ENCODE peak calls at places on chromosome 19, in ten cellular contexts. B is body of pancreas, Z is sigmoid colon, N is testis, M is Peyer's patch, O is breast epithelium, V is transverse colon, K is heart left ventricle, T is tibial nerve, W is IMR-90. F is an unnamed sample. For H3K36me3, the result is how much of the 10 kb centered on the place peaks cover.

GRCh38 chr19:50173144-50173543 is 10.1 kb upstream of the IZUMO2 start:
- DNase-seq in B (no peak), Z (no peak), N (no peak), M (no peak), O (no peak), V (peak), K (no peak), T (no peak), W (no peak), F (no peak)

GRCh38 chr19:31185261-31185660 is 164.0 kb downstream of the TSHZ3 start:
- DNase-seq in B (no peak), Z (no peak), N (no peak), M (no peak), O (no peak), V (no peak), K (no peak), T (no peak), W (no peak), F (no peak)

GRCh38 chr19:44807652-44808462 is 1.0 kb upstream of the BCAM start:
- DNase-seq in B (peak), Z (no peak), N (no peak), M (no peak), O (peak), V (peak), K (no peak), T (no peak), W (peak), F (peak)

GRCh38 chr19:50485284-50485955 is 8.8 kb upstream of the GARIN5A start:
- DNase-seq in B (no peak), Z (no peak), N (no peak), M (no peak), O (no peak), V (no peak), K (peak), T (no peak), W (no peak), F (no peak)

GRCh38 chr19:10553943-10554381 is 10.3 kb downstream of the ATG4D start:
- DNase-seq in B (no peak), Z (no peak), N (no peak), M (peak), O (peak), V (peak), K (no peak), T (no peak), W (no peak), F (no peak)

GRCh38 chr19:21947775-21948174 is 63.0 kb downstream of the ZNF208 start:
- DNase-seq in B (no peak), Z (no peak), N (no peak), M (no peak), O (no peak), V (no peak), K (no peak), T (no peak), W (no peak), F (no peak)

GRCh38 chr19:4914736-4915501 is 5.6 kb downstream of the UHRF1 start:
- DNase-seq in B (no peak), Z (no peak), N (peak), M (peak), O (peak), V (peak), K (peak), T (no peak), W (peak), F (no peak)

GRCh38 chr19:40623403-40624239 is 22.5 kb downstream of the LTBP4 start:
- DNase-seq in B (peak), Z (no peak), N (peak), M (no peak), O (no peak), V (peak), K (peak), T (no peak), W (peak), F (no peak)

GRCh38 chr19:5943623-5944022 is 29.6 kb downstream of the CAPS start:
- DNase-seq in B (no peak), Z (no peak), N (no peak), M (no peak), O (no peak), V (no peak), K (no peak), T (no peak), W (peak), F (no peak)

GRCh38 chr19:22491746-22492145 is 69.6 kb upstream of the ZNF98 start:
- DNase-seq in B (no peak), Z (no peak), N (no peak), M (no peak), O (no peak), V (no peak), K (no peak), T (no peak), W (no peak), F (no peak)

GRCh38 chr19:55486971-55487883 is 1.0 kb upstream of the SSC5D start:
- DNase-seq in B (no peak), Z (peak), N (peak), M (no peak), O (peak), V (peak), K (peak), T (peak), W (peak), F (no peak)

GRCh38 chr19:11722414-11722813 is 16.3 kb downstream of the ZNF823 start:
- DNase-seq in B (no peak), Z (no peak), N (no peak), M (no peak), O (no peak), V (no peak), K (no peak), T (no peak), W (no peak), F (no peak)

GRCh38 chr19:47573076-47574026 is at the start of gene ZNF541:
- DNase-seq in B (peak), Z (peak), N (peak), M (peak), O (peak), V (peak), K (peak), T (peak), W (peak), F (peak)

GRCh38 chr19:3433313-3433712 is 47.0 kb downstream of the SMIM24 start:
- DNase-seq in B (no peak), Z (no peak), N (no peak), M (no peak), O (no peak), V (no peak), K (no peak), T (no peak), W (no peak), F (no peak)

GRCh38 chr19:30551271-30551670 is 179.1 kb downstream of the ZNF536 start:
- DNase-seq in B (no peak), Z (no peak), N (no peak), M (no peak), O (no peak), V (no peak), K (no peak), T (no peak), W (no peak), F (no peak)

GRCh38 chr19:34577531-34578101 is 96.1 kb downstream of the WTIP start:
- DNase-seq in B (no peak), Z (no peak), N (no peak), M (no peak), O (no peak), V (no peak), K (no peak), T (no peak), W (no peak), F (no peak)

GRCh38 chr19:42030605-42031004 is 36.6 kb upstream of the ATP1A3 start:
- DNase-seq in B (no peak), Z (no peak), N (no peak), M (no peak), O (no peak), V (no peak), K (peak), T (no peak), W (no peak), F (no peak)

GRCh38 chr19:43450545-43450997 is 14.8 kb downstream of the LYPD3 start:
- DNase-seq in B (no peak), Z (no peak), N (no peak), M (no peak), O (no peak), V (no peak), K (no peak), T (no peak), W (peak), F (no peak)

GRCh38 chr19:42196011-42197001 is 21.2 kb downstream of the DEDD2 start:
- DNase-seq in B (no peak), Z (no peak), N (peak), M (no peak), O (no peak), V (no peak), K (no peak), T (no peak), W (no peak), F (no peak)

GRCh38 chr19:41767105-41767504 is 11.8 kb downstream of the CEACAM6 start:
- DNase-seq in B (no peak), Z (no peak), N (no peak), M (no peak), O (no peak), V (no peak), K (no peak), T (no peak), W (no peak), F (no peak)

GRCh38 chr19:3949294-3949693 is 16.4 kb downstream of the NMRK2 start:
- DNase-seq in B (no peak), Z (no peak), N (no peak), M (no peak), O (no peak), V (no peak), K (no peak), T (no peak), W (no peak), F (no peak)

GRCh38 chr19:9070066-9070465 is 16.8 kb upstream of the OR1M1 start:
- DNase-seq in B (no peak), Z (no peak), N (no peak), M (no peak), O (no peak), V (no peak), K (no peak), T (no peak), W (no peak), F (no peak)

GRCh38 chr19:55018216-55018615 is 19.8 kb downstream of the GP6 start:
- DNase-seq in B (no peak), Z (no peak), N (no peak), M (no peak), O (no peak), V (no peak), K (no peak), T (no peak), W (no peak), F (no peak)

GRCh38 chr19:4390017-4390861 is 10.1 kb downstream of the SH3GL1 start:
- DNase-seq in B (peak), Z (no peak), N (peak), M (no peak), O (no peak), V (peak), K (peak), T (no peak), W (peak), F (peak)

GRCh38 chr19:47102561-47103135 is 10.9 kb downstream of the ZC3H4 start:
- DNase-seq in B (no peak), Z (no peak), N (no peak), M (no peak), O (no peak), V (no peak), K (no peak), T (no peak), W (no peak), F (no peak)

GRCh38 chr19:48741222-48741999 is 1.0 kb upstream of the RASIP1 start:
- DNase-seq in B (peak), Z (no peak), N (peak), M (no peak), O (no peak), V (peak), K (peak), T (no peak), W (no peak), F (no peak)

GRCh38 chr19:50315773-50316448 is 13.3 kb downstream of the KCNC3 start:
- DNase-seq in B (no peak), Z (no peak), N (no peak), M (no peak), O (no peak), V (no peak), K (no peak), T (no peak), W (no peak), F (no peak)

GRCh38 chr19:6671960-6672359 is 2.0 kb upstream of the TNFSF14 start:
- DNase-seq in B (no peak), Z (no peak), N (no peak), M (no peak), O (no peak), V (no peak), K (no peak), T (no peak), W (no peak), F (no peak)

GRCh38 chr19:7417671-7418324 is 69.1 kb downstream of the ARHGEF18 start:
- DNase-seq in B (no peak), Z (no peak), N (no peak), M (no peak), O (no peak), V (no peak), K (no peak), T (no peak), W (peak), F (no peak)

GRCh38 chr19:35207391-35207871 is 21.1 kb downstream of the FAM187B start:
- DNase-seq in B (no peak), Z (no peak), N (no peak), M (no peak), O (no peak), V (no peak), K (no peak), T (no peak), W (no peak), F (no peak)

GRCh38 chr19:42540071-42540553 is 11.8 kb upstream of the CEACAM1 start:
- DNase-seq in B (no peak), Z (no peak), N (no peak), M (no peak), O (no peak), V (no peak), K (no peak), T (no peak), W (no peak), F (peak)

GRCh38 chr19:56110515-56111448 is 10.3 kb downstream of the ZNF787 start:
- DNase-seq in B (peak), Z (no peak), N (peak), M (no peak), O (no peak), V (peak), K (no peak), T (no peak), W (peak), F (peak)

GRCh38 chr19:54606230-54606629 is 12.8 kb downstream of the LILRA1 start:
- DNase-seq in B (no peak), Z (no peak), N (no peak), M (no peak), O (no peak), V (no peak), K (no peak), T (no peak), W (no peak), F (no peak)

GRCh38 chr19:35135389-35135909 is 590 bp upstream of the LGI4 start:
- DNase-seq in B (peak), Z (peak), N (peak), M (peak), O (no peak), V (peak), K (peak), T (peak), W (peak), F (peak)

GRCh38 chr19:10106100-10106936 is at the start of gene PPAN:
- DNase-seq in B (peak), Z (peak), N (peak), M (peak), O (peak), V (peak), K (peak), T (peak), W (peak), F (peak)

GRCh38 chr19:16340092-16340491 is 15.5 kb downstream of the KLF2 start:
- DNase-seq in B (no peak), Z (no peak), N (no peak), M (no peak), O (no peak), V (no peak), K (no peak), T (no peak), W (peak), F (no peak)

GRCh38 chr19:4042064-4042730 is 24.5 kb downstream of the ZBTB7A start:
- DNase-seq in B (no peak), Z (no peak), N (no peak), M (no peak), O (no peak), V (no peak), K (no peak), T (no peak), W (no peak), F (no peak)

GRCh38 chr19:58569943-58570670 is 3.0 kb downstream of the MZF1 start:
- DNase-seq in B (peak), Z (peak), N (no peak), M (peak), O (no peak), V (peak), K (no peak), T (peak), W (no peak), F (peak)
- TF ChIP-seq POLR2A in B (no peak), Z (no peak), N (no peak), M (no peak), O (no peak), V (no peak), K (no peak), T (no peak), W (no peak), F (no peak)

DNA sequence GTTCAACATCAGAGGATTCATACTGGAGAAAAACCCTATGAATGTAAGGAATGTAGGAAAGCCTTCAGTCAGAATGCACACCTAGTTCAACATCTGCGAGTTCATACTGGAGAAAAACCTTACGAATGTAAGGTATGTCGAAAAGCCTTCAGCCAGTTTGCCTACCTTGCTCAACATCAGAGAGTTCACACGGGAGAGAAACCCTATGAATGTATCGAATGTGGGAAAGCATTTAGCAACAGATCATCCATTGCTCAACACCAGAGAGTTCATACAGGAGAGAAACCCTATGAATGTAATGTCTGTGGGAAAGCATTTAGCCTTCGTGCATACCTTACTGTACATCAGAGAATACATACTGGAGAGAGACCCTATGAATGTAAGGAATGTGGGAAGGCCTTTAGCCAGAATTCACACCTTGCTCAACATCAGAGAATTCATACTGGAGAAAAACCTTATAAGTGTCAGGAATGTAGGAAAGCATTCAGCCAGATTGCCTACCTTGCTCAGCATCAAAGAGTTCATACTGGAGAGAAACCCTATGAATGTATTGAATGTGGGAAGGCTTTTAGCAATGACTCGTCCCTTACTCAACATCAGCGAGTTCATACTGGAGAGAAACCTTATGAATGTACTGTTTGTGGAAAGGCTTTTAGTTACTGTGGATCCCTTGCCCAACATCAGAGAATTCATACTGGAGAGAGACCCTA is 15.4 kb downstream of the ZNF570 start:
- DNase-seq in B (no peak), Z (no peak), N (no peak), M (no peak), O (no peak), V (no peak), K (no peak), T (no peak), W (no peak), F (no peak)
- H3K36me3 ChIP-seq in B (under half), Z (under half), N (under half), M (under half), O (under half), V (half or more), K (under half), T (under half), W (under half), F (under half)

DNA sequence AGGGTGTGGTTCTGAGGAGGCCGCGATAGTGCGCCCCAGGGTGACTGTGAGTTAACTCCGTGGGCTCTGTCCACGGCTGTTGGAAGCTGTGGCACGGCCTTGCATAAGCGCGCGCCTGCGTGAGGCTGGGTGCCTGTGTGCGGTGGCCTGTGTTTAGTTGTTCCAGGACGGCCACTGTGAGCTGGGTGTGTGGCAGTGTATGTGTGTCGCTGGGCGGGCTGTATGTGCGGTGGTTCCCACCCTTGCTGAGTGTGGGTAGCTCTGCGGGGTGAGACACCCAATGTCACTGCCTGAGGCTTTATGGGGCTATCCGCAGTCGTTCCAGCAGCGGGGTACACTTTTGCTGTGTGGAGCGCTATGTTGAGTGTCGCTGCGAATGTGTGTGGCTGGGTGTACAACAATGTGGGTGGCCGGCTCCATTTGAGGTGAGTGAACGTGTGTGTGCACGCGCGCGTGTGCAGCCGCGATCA is 438 bp upstream of the SSBP4 start:
- DNase-seq in B (no peak), Z (no peak), N (peak), M (no peak), O (no peak), V (peak), K (peak), T (no peak), W (no peak), F (no peak)
- H3K27ac ChIP-seq in B (peak), Z (peak), N (peak), M (peak), O (peak), V (peak), K (peak), T (peak), W (peak), F (no peak)

DNA sequence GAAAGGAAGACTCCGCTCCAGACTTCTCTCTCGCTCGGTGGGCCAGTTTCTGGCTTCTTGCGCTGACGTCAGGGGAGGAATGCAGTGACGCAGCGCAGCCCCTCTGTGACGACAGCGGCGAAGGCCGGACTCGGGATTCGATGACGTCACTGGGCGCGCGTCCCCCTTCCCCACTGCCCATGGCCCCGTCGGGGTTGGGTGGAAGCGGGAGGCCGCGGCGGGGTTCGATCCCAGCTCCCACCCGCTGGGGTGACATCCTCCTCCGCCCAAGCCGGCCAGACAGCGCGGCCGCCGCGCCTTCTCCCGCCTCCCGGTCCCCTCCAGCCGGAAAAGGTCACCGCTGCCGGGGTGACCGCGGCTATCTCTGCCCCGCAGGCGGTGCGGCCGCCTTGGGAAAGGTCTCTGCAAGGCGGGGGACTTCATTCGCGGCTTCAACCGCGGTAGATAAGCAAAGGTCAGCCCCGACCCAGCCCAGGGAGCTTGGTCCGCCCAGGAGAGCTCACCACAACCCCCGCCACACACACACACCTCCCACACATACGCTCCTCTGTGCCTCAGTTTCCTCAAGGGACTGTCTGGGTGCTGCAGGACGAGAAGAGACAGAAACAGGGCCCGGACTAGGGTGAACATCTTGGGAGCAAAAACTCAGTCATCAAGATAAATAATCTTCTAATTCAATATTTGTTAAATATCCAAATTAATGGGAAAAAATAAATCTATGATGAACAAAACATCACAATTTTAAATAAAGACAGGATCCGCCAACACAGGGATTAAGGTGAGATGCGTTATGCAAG is 844 bp upstream of the RFX1 start:
- DNase-seq in B (no peak), Z (no peak), N (no peak), M (no peak), O (no peak), V (no peak), K (peak), T (no peak), W (no peak), F (peak)
- TF ChIP-seq POLR2A in B (peak), Z (peak), N (no peak), M (peak), O (peak), V (peak), K (no peak), T (peak), W (peak), F (peak)

GRCh38 chr19:38107129-38107528 is 116.9 kb downstream of the DPF1 start:
- DNase-seq in B (no peak), Z (no peak), N (no peak), M (no peak), O (no peak), V (no peak), K (no peak), T (no peak), W (no peak), F (no peak)
- H3K36me3 ChIP-seq in B (under half), Z (under half), N (under half), M (under half), O (under half), V (under half), K (half or more), T (under half), W (under half), F (under half)

F was measured in right lobe of liver.